ENCODE peak calls at places on chromosome 22, in eight cellular contexts. M is heart left ventricle, H is left ventricle myocardium inferior, D is lung, R is PC-3, Q is hepatocyte, C is lower lobe of right lung, E is left lung. S is an unnamed sample.

GRCh38 chr22:25833676-25834075 is 91.7 kb downstream of the MYO18B start:
- DNase-seq in M (no peak), H (no peak), D (no peak), R (no peak), Q (no peak), C (no peak), E (no peak), S (no peak)

GRCh38 chr22:47150426-47150825 is 388.0 kb downstream of the TBC1D22A start:
- DNase-seq in M (no peak), H (no peak), D (no peak), R (no peak), Q (no peak), C (no peak), E (no peak), S (no peak)

GRCh38 chr22:30313527-30314385 is 13.0 kb downstream of the TBC1D10A start:
- DNase-seq in M (no peak), H (no peak), D (no peak), R (peak; percentile 49), Q (no peak), C (no peak), E (no peak), S (no peak)

GRCh38 chr22:28034760-28035401 is 115.8 kb upstream of the PITPNB start:
- DNase-seq in M (peak; percentile 88), H (peak; percentile 84), D (peak; percentile 65), R (peak; percentile 38), Q (peak; percentile 54), C (no peak), E (no peak), S (peak; percentile 83)

GRCh38 chr22:45781941-45782340 is 110.3 kb downstream of the ATXN10 start:
- DNase-seq in M (no peak), H (no peak), D (no peak), R (peak; percentile 29), Q (no peak), C (no peak), E (no peak), S (no peak)

GRCh38 chr22:49999063-49999900 is 13.3 kb downstream of the IL17REL start:
- DNase-seq in M (peak; percentile 16), H (no peak), D (no peak), R (no peak), Q (peak; percentile 47), C (peak; percentile 46), E (peak; percentile 32), S (no peak)

GRCh38 chr22:31425331-31426050 is 26.1 kb downstream of the DRG1 start:
- DNase-seq in M (no peak), H (no peak), D (no peak), R (no peak), Q (no peak), C (no peak), E (no peak), S (no peak)

GRCh38 chr22:26763633-26764295 is 106.4 kb downstream of the MIAT start:
- DNase-seq in M (no peak), H (no peak), D (no peak), R (peak; percentile 56), Q (peak; percentile 49), C (no peak), E (no peak), S (no peak)

GRCh38 chr22:41256254-41256897 is 15.6 kb upstream of the CHADL start:
- DNase-seq in M (no peak), H (no peak), D (no peak), R (peak; percentile 82), Q (no peak), C (no peak), E (no peak), S (no peak)

GRCh38 chr22:29704528-29705285 is 15.1 kb upstream of the CABP7 start:
- DNase-seq in M (no peak), H (no peak), D (no peak), R (peak; percentile 60), Q (peak; percentile 56), C (no peak), E (no peak), S (no peak)

GRCh38 chr22:28894320-28894719 is 10.9 kb downstream of the ZNRF3 start:
- DNase-seq in M (peak; percentile 33), H (peak; percentile 47), D (no peak), R (peak; percentile 39), Q (no peak), C (no peak), E (no peak), S (no peak)

GRCh38 chr22:22711532-22711913 is 67.1 kb downstream of the GGTLC2 start:
- DNase-seq in M (no peak), H (no peak), D (no peak), R (no peak), Q (no peak), C (no peak), E (no peak), S (peak; percentile 24)

GRCh38 chr22:22712666-22713365 is 68.4 kb downstream of the GGTLC2 start:
- DNase-seq in M (no peak), H (no peak), D (peak; percentile 27), R (no peak), Q (no peak), C (no peak), E (no peak), S (peak; percentile 28)

GRCh38 chr22:22713416-22713815 is 69.0 kb downstream of the GGTLC2 start:
- DNase-seq in M (no peak), H (no peak), D (no peak), R (no peak), Q (no peak), C (no peak), E (no peak), S (peak; percentile 38)

GRCh38 chr22:22710719-22711531 is 66.5 kb downstream of the GGTLC2 start:
- DNase-seq in M (peak; percentile 43), H (peak; percentile 35), D (peak; percentile 69), R (peak; percentile 71), Q (peak; percentile 75), C (peak; percentile 76), E (peak; percentile 60), S (peak; percentile 70)

DNA sequence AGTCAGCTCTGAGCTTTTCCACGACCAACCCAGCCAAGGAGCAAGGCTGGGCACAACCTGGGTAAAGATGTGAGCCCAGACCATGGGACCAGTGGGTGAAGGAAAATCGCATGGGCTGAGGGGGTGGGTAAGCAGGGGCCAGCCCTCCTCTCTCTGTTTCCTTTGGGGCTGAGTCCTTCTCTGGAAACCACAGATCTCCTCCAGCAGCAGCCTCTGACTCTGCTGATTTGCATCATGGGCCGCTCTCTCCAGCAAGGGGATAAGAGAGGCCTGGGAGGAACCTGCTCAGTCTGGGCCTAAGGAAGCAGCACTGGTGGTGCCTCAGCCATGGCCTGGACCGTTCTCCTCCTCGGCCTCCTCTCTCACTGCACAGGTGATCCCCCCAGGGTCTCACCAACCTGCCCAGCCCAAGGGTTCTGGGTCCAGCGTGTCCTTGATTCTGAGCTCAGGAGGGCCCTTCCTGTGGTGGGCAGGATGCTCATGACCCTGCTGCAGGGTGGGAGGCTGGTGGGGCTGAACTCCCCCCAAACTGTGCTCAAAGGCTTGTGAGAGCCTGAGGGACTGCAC is 67.8 kb downstream of the GGTLC2 start:
- DNase-seq in M (no peak), H (no peak), D (no peak), R (no peak), Q (no peak), C (no peak), E (no peak), S (peak; percentile 46)
- H3K4me3 ChIP-seq in M (no peak overlapping the region), H (no peak overlapping the region), D (no peak overlapping the region), R (no peak overlapping the region), Q (no peak overlapping the region), C (no peak overlapping the region), E (no peak overlapping the region), S (no peak overlapping the region)

DNA sequence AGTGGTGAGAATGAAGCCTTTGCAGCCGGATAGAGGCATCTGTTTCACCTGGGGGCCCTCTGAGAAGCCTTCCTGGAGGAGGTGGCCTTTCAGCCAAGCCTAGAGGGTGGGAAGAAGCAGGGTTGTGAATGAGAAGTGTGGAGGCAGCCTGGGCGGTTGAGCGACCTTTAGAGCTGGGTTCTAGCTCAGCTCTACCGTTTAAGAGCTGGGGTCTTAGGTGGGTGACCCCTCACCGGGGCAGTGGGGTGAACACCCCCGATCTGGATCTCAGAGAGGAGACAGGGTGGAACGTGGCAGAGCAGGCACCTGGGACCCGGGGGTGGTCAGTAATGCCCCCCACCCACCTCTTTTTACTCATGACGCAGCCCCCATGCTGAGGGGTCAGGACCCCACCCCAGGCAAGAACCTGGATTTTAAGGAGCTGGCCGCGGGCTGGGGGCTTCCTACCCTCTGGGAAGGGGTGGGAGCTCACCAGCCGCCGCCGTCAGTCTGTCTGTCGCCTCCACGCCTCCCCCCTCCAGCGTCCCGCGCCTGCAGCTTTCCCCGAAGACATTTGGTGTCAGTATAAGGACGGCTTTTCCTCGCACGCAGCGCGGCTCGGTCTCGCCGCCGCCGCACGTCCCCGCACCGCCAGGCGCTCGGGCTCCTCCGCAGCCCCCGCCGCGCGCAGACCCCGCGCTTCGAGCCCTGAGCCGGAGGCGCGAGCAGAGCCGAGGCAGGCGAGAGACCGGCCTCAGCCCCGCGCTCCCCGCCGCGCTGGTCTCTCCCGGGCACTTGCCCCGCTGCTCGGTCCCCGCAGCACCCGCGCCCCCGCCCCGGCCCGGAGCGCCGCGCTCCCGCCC is 13.4 kb upstream of the CACNA1I start:
- DNase-seq in M (no peak), H (no peak), D (no peak), R (no peak), Q (peak; percentile 48), C (no peak), E (no peak), S (no peak)
- TF ChIP-seq CTCF in M (no peak), H (peak; percentile 15), D (no peak), R (no peak), Q (peak; percentile 38), C (no peak), E (no peak), S (no peak)

GRCh38 chr22:38169116-38169515 is 12.5 kb downstream of the PLA2G6 start:
- DNase-seq in M (no peak), H (no peak), D (no peak), R (no peak), Q (no peak), C (no peak), E (no peak), S (peak; percentile 58)
- H3K27ac ChIP-seq in M (no peak overlapping the region), H (peak overlapping the region; percentile 74), D (no peak overlapping the region), R (no peak overlapping the region), Q (no peak overlapping the region), C (no peak overlapping the region), E (no peak overlapping the region), S (no peak overlapping the region)

DNA sequence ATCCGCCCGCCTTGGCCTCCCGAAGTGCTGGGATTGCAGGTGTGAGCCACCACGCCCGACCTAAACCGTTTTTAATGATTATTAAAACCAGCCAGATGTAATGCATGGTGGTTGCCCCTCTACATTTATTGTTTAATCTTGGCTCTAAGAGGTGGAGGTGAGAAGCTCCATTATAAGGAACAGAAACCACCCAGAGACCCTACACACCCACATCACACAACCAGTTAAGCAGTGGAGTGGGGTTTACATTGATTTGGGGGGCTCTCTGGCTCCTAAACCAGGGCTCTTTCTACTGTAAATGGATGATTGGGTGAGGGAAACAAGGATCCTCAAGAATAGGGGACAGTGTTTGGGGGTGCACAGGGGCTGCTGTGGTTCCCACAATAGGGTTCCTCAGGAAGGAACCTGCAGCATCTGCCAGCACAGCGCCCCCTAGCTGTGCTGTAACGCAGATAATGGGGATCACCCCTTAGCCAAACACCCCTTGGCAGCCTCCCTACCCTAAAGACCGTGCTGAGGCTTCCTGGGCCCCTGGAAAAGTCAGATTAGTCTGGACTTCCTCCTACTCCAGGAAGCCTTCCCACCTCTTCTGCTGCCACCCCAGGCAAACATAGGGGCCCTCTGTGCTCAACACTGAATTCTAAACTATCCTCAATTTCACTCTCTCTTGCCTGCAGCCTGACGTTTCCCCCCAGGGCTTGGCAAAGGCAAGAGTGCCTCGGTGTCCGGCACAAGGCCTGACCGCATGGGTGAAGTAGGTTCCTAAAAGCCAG is 2.4 kb downstream of the MPST start:
- DNase-seq in M (no peak), H (peak; percentile 32), D (no peak), R (peak; percentile 31), Q (peak; percentile 62), C (peak; percentile 76), E (no peak), S (no peak)
- H3K4me3 ChIP-seq in M (no peak overlapping the region), H (no peak overlapping the region), D (no peak overlapping the region), R (no peak overlapping the region), Q (no peak overlapping the region), C (peak overlapping the region; percentile 2), E (no peak overlapping the region), S (no peak overlapping the region)